ENCODE peak calls at places on chromosomes 3 and 15, in eight cellular contexts. J, F, S, N, T, M, U and K are unnamed samples.

GRCh38 chr15:93460717-93461116 is 371.7 kb upstream of the RGMA start:
- DNase-seq in S (no peak), M (no peak), J (no peak), N (no peak), U (no peak), F (no peak), T (no peak), K (no peak)

GRCh38 chr3:11995061-11995460 is 9.1 kb upstream of the SYN2 start:
- DNase-seq in M (no peak), U (no peak), J (no peak), F (no peak), T (no peak), N (no peak), S (no peak), K (no peak)

GRCh38 chr3:136639069-136639468 is 113.1 kb downstream of the STAG1 start:
- DNase-seq in T (no peak), M (no peak), F (no peak), N (no peak), J (no peak), S (no peak), U (no peak), K (no peak)

GRCh38 chr3:65350786-65351476 is 663.1 kb upstream of the ADAMTS9 start:
- DNase-seq in S (no peak), N (no peak), F (no peak), J (no peak), U (no peak), M (no peak), T (no peak), K (no peak)

GRCh38 chr3:158532099-158532734 is 38.8 kb upstream of the MLF1 start:
- DNase-seq in M (peak; percentile 4), J (no peak), N (peak; percentile 51), T (no peak), U (peak; percentile 5), F (no peak), S (peak; percentile 63), K (no peak)

GRCh38 chr3:64345351-64345750 is 120.1 kb upstream of the PRICKLE2 start:
- DNase-seq in N (peak; percentile 69), S (peak; percentile 95), U (no peak), J (no peak), F (no peak), T (no peak), M (no peak), K (no peak)

GRCh38 chr15:52095597-52096262 is 16.8 kb downstream of the BCL2L10 start:
- DNase-seq in N (peak; percentile 58), S (peak; percentile 99), M (no peak), U (no peak), F (no peak), T (no peak), J (no peak), K (no peak)

GRCh38 chr15:40407343-40407990 is 1.9 kb downstream of the IVD start:
- DNase-seq in F (no peak), S (no peak), U (peak; percentile 76), M (no peak), J (no peak), T (no peak), N (no peak), K (no peak)

GRCh38 chr3:55165704-55166103 is 237.8 kb upstream of the LRTM1 start:
- DNase-seq in T (no peak), U (no peak), J (no peak), N (no peak), M (no peak), F (no peak), S (no peak), K (no peak)

GRCh38 chr3:158368271-158368670 is 202.7 kb upstream of the MLF1 start:
- DNase-seq in F (no peak), T (no peak), M (no peak), N (no peak), J (no peak), U (no peak), S (no peak), K (no peak)